ENCODE peak calls at places on chromosomes 3 and 15, in six cellular contexts. X, F, B, Y, C and U are unnamed samples.
A peak's percentile ranks its signal among the peaks of the same experiment; 100 is the strongest.

GRCh38 chr3:122982202-122983185 is 45.1 kb downstream of the SEMA5B start:
- DNase-seq in F (no peak), C (no peak), Y (no peak), B (peak; percentile 90), X (no peak), U (peak; percentile 41)

GRCh38 chr15:31268911-31269784 is 57.5 kb upstream of the KLF13 start:
- DNase-seq in C (peak; percentile 21), X (no peak), B (no peak), F (no peak), Y (peak; percentile 46), U (no peak)

GRCh38 chr15:40234783-40235182 is 4.1 kb upstream of the PAK6 start:
- DNase-seq in C (peak; percentile 1), Y (no peak), F (no peak), B (no peak), X (no peak), U (no peak)

GRCh38 chr3:127156651-127157050 is 36.3 kb upstream of the PRR23E start:
- DNase-seq in Y (no peak), F (no peak), C (no peak), B (no peak), X (no peak), U (no peak)

GRCh38 chr3:133573054-133573628 is 345 bp upstream of the CDV3 start:
- DNase-seq in Y (peak; percentile 100), X (peak; percentile 100), C (peak; percentile 100), F (peak; percentile 74), B (peak; percentile 100), U (peak; percentile 100)

GRCh38 chr3:89278305-89278704 is 170.9 kb downstream of the EPHA3 start:
- DNase-seq in C (peak; percentile 4), X (no peak), F (no peak), B (no peak), Y (no peak), U (no peak)

GRCh38 chr3:177813322-177813721 is 616.0 kb upstream of the TBL1XR1 start:
- DNase-seq in F (no peak), B (no peak), X (peak; percentile 37), C (no peak), Y (no peak), U (no peak)

GRCh38 chr3:58722526-58722925 is 56.0 kb upstream of the FAM3D start:
- DNase-seq in C (peak; percentile 35), F (no peak), Y (no peak), B (no peak), X (peak; percentile 0), U (no peak)

GRCh38 chr3:184176377-184177330 is 2.0 kb downstream of the AP2M1 start:
- DNase-seq in Y (peak; percentile 51), F (peak; percentile 64), C (peak; percentile 92), X (peak; percentile 93), B (peak; percentile 94), U (no peak)

GRCh38 chr3:33644598-33644997 is 73.5 kb downstream of the CLASP2 start:
- DNase-seq in F (no peak), Y (no peak), C (no peak), B (no peak), X (no peak), U (no peak)

GRCh38 chr3:119637679-119638525 is 22.5 kb downstream of the POPDC2 start:
- DNase-seq in F (no peak), C (peak; percentile 22), Y (no peak), B (no peak), X (peak; percentile 84), U (no peak)

GRCh38 chr3:135970500-135971116 is 5.1 kb downstream of the PPP2R3A start:
- DNase-seq in Y (no peak), C (no peak), X (no peak), F (no peak), B (no peak), U (no peak)

GRCh38 chr3:51581529-51581928 is 43.0 kb downstream of the RAD54L2 start:
- DNase-seq in F (no peak), X (no peak), Y (no peak), B (peak; percentile 65), C (peak; percentile 18), U (no peak)

GRCh38 chr3:63863150-63864007 is at the start of the genes ATXN7 and THOC7:
- DNase-seq in B (peak; percentile 79), C (peak; percentile 85), Y (peak; percentile 77), F (peak; percentile 25), X (peak; percentile 51), U (peak; percentile 81)

GRCh38 chr3:53705774-53706173 is 140.4 kb downstream of the CHDH start:
- DNase-seq in B (no peak), X (no peak), Y (no peak), F (no peak), C (no peak), U (no peak)

GRCh38 chr3:87088366-87088983 is 97.5 kb upstream of the VGLL3 start:
- DNase-seq in C (no peak), X (peak; percentile 55), F (no peak), B (no peak), Y (no peak), U (no peak)

GRCh38 chr3:123586131-123586530 is 1.3 kb upstream of the HACD2 start:
- DNase-seq in Y (peak; percentile 60), C (peak; percentile 71), X (peak; percentile 40), F (peak; percentile 38), B (peak; percentile 90), U (peak; percentile 72)

GRCh38 chr3:151550025-151550618 is 89.3 kb upstream of the IGSF10 start:
- DNase-seq in F (no peak), Y (no peak), X (no peak), B (no peak), C (no peak), U (no peak)

GRCh38 chr15:45497261-45497660 is 25.3 kb downstream of the SLC30A4 start:
- DNase-seq in C (no peak), Y (no peak), X (no peak), B (no peak), F (no peak), U (no peak)

GRCh38 chr3:150402217-150402616 is 5.9 kb upstream of the TSC22D2 start:
- DNase-seq in X (no peak), B (no peak), Y (no peak), C (no peak), F (no peak), U (no peak)

GRCh38 chr15:51752918-51753317 is 1.5 kb downstream of the TMOD2 start:
- DNase-seq in F (no peak), C (no peak), X (no peak), B (no peak), Y (no peak), U (no peak)
- H3K4me3 ChIP-seq in F (no peak overlapping the region), C (no peak overlapping the region), X (no peak overlapping the region), B (no peak overlapping the region), Y (no peak overlapping the region), U (no peak overlapping the region)

GRCh38 chr3:186118692-186119091 is 9.8 kb upstream of the ETV5 start:
- DNase-seq in B (no peak), Y (no peak), X (no peak), F (no peak), C (no peak), U (no peak)

GRCh38 chr3:186121968-186122367 is 13.1 kb upstream of the ETV5 start:
- DNase-seq in Y (no peak), C (no peak), B (no peak), X (no peak), F (no peak), U (no peak)

GRCh38 chr3:186117521-186118111 is 8.7 kb upstream of the ETV5 start:
- DNase-seq in C (no peak), F (no peak), X (no peak), Y (no peak), B (no peak), U (no peak)

GRCh38 chr3:186121271-186121670 is 12.4 kb upstream of the ETV5 start:
- DNase-seq in F (no peak), C (no peak), Y (no peak), X (peak; percentile 58), B (no peak), U (no peak)

DNA sequence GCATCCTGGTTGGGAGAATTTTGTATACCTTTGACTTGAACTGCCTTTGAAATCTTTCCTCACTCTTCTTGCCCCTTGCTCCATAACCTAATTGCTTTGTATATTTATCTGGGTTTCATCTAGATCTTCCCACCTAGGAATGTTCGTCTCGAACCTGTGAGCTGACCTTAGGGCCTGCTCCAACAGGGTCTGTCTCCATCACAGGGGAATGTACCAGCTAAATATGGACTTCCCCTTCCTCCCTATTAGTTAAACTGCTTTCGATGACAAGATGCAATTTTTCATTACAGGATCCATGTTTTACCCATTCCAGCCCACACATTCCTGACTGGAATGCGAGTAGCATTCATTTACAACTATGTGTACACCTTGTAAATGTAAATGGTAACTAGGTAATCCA is 10.6 kb upstream of the ETV5 start:
- DNase-seq in B (no peak), C (no peak), F (no peak), Y (no peak), X (no peak), U (no peak)
- TF ChIP-seq CTCF in B (no peak), C (no peak), F (no peak), Y (no peak), X (no peak), U (no peak)

GRCh38 chr3:42129014-42129953 is 38.1 kb downstream of the TRAK1 start:
- DNase-seq in B (no peak), Y (no peak), X (no peak), C (peak; percentile 50), F (peak; percentile 26), U (peak; percentile 63)
- H3K4me3 ChIP-seq in B (no peak overlapping the region), Y (no peak overlapping the region), X (no peak overlapping the region), C (no peak overlapping the region), F (no peak overlapping the region), U (no peak overlapping the region)

GRCh38 chr3:97232635-97233034 is 418.2 kb downstream of the EPHA6 start:
- DNase-seq in C (peak; percentile 57), Y (peak; percentile 17), X (no peak), F (no peak), B (no peak), U (no peak)

GRCh38 chr3:97230486-97230885 is 416.1 kb downstream of the EPHA6 start:
- DNase-seq in X (no peak), F (no peak), B (no peak), Y (no peak), C (no peak), U (peak; percentile 10)

DNA sequence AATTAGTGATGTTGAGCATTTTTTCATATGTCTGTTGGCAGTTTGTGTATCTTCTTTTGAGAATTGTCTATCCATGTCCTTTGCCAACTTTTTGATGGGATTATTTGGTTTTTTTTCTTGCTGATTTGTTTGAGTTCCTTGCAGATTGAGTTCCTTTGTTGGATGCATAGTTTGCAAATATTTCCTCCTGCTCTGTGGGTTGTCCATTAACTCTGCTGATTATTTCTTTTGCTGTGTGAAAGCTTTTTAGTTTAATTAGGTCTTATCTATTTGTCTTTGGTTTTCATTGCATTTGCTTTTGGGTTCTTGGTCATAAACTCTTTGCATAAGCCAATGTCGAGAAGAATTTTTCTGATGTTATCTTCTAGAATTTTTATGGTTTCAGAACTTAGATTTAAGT is 414.6 kb downstream of the EPHA6 start:
- DNase-seq in X (no peak), C (no peak), Y (no peak), F (no peak), B (no peak), U (no peak)
- TF ChIP-seq CTCF in X (no peak), C (no peak), Y (no peak), F (no peak), B (no peak), U (no peak)